ENCODE peak calls at places on chromosomes 6 and 20, in five cellular contexts. H is left ventricle myocardium inferior, W is neural progenitor cell, X is neuronal stem cell, M is hepatocyte. F is an unnamed sample.

GRCh38 chr6:143183735-143184134 is 123.0 kb downstream of the AIG1 start:
- DNase-seq in X (no peak), W (no peak), M (no peak), H (no peak), F (no peak)

GRCh38 chr6:167838207-167838748 is 11.6 kb downstream of the AFDN start:
- DNase-seq in M (no peak), H (no peak), W (no peak), X (no peak), F (no peak)

GRCh38 chr6:125173341-125173740 is 19.8 kb downstream of the TPD52L1 start:
- DNase-seq in H (no peak), W (no peak), X (no peak), M (no peak), F (no peak)

GRCh38 chr6:83985308-83985713 is 48.3 kb upstream of the MRAP2 start:
- DNase-seq in H (no peak), W (no peak), X (no peak), M (no peak), F (no peak)

GRCh38 chr6:93447874-93448273 is 28.5 kb upstream of the EPHA7 start:
- DNase-seq in H (no peak), X (no peak), W (no peak), M (no peak), F (no peak)

GRCh38 chr20:47204008-47204745 is 152.3 kb downstream of the ZMYND8 start:
- DNase-seq in M (no peak), H (no peak), W (no peak), X (no peak), F (no peak)

GRCh38 chr20:62675156-62675871 is 33.0 kb downstream of the SLCO4A1 start:
- DNase-seq in M (no peak), X (no peak), H (no peak), W (no peak), F (no peak)

GRCh38 chr6:24991748-24992467 is 56.1 kb upstream of the RIPOR2 start:
- DNase-seq in X (peak; percentile 47), H (no peak), W (peak; percentile 80), M (peak; percentile 70), F (peak; percentile 63)

GRCh38 chr6:159107451-159108260 is 61.5 kb upstream of the FNDC1 start:
- DNase-seq in H (no peak), W (no peak), X (no peak), M (no peak), F (no peak)

GRCh38 chr6:80689700-80690099 is 583.2 kb downstream of the BCKDHB start:
- DNase-seq in M (no peak), H (no peak), X (no peak), W (no peak), F (no peak)
- H3K27ac ChIP-seq in M (no peak overlapping the region), H (no peak overlapping the region), X (no peak overlapping the region), W (no peak overlapping the region), F (no peak overlapping the region)

DNA sequence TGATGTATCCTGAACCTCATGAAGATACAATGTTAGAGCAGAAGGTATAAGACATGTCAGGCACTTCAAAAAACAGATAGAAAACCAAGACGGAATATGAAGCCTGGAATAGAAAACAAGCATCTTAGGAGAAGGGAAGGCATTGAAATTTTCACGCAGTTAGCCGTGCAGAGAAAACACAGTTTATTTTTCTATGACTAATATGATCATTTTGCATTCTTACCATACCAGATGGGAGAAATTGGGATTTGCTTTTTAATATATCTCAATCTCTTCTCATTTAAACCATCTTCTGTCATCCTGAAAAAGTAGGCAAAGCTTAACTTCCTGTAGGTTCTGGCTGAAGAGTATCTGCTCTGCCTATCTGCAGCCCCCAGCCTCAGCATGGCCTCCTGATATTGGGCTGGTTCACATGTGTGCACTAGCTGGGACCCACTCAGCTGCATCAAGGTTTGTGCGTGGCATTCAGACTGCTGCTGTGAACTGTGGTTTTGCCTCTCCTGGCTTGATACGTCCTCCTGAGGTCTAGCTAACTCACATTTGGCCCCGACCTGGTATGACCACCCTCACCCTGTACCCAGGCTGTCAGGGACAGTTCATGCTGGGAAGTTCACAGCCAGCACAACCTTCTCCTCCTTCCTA is 392.5 kb upstream of the SASH1 start:
- DNase-seq in H (no peak), W (no peak), X (no peak), M (no peak), F (no peak)
- H3K27ac ChIP-seq in H (no peak overlapping the region), W (no peak overlapping the region), X (no peak overlapping the region), M (no peak overlapping the region), F (no peak overlapping the region)

DNA sequence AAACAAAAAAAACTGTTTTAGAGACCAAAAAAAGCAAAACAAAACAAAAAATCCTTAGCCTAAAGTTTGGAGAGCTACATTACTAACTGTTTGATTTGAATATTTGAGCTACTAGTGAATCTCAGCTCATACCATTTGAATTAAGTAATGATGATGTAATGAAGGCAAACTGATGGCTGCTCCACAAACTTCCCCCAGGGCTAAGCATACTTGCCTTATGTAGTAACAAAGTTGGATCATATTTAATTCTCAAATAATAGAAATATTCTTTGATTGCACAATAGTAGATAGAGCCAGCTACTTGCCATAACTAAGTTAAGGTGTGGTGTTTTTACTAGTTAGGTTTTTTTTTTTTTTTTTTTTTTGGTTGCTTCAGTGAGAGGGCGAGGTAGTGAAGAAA is 2.8 kb downstream of the RAB32 start:
- DNase-seq in H (no peak), X (no peak), M (peak; percentile 44), W (no peak), F (no peak)
- H3K27ac ChIP-seq in H (peak overlapping the region; percentile 97), X (no peak overlapping the region), M (peak overlapping the region; percentile 98), W (no peak overlapping the region), F (no peak overlapping the region)

GRCh38 chr6:4647414-4648365 is 128.5 kb upstream of the CDYL start:
- DNase-seq in X (peak; percentile 67), W (peak; percentile 80), H (peak; percentile 77), M (peak; percentile 86), F (peak; percentile 88)
- H3K27ac ChIP-seq in X (no peak overlapping the region), W (no peak overlapping the region), H (peak overlapping the region; percentile 42), M (peak overlapping the region; percentile 51), F (no peak overlapping the region)

DNA sequence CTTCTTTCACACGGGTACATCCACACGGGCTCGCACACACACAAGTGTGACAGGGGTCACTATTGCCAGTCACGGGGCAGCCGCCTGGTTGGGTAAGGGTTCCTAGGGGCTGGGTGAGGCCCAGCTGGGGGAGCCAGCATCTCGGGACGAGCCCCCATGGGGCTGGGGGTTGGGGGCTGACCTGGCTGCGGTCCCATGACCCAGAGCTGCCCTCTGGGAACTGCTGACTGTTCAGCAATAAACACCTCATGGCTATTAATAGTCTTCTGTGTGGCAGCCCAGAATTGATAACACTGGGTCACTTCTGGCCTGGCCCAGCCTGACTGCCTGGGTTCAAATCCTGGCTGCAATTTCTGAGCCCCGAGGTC is 23.8 kb downstream of the VEGFA start:
- DNase-seq in H (no peak), X (no peak), W (no peak), M (no peak), F (no peak)
- H3K27ac ChIP-seq in H (peak overlapping the region; percentile 80), X (no peak overlapping the region), W (no peak overlapping the region), M (no peak overlapping the region), F (no peak overlapping the region)

DNA sequence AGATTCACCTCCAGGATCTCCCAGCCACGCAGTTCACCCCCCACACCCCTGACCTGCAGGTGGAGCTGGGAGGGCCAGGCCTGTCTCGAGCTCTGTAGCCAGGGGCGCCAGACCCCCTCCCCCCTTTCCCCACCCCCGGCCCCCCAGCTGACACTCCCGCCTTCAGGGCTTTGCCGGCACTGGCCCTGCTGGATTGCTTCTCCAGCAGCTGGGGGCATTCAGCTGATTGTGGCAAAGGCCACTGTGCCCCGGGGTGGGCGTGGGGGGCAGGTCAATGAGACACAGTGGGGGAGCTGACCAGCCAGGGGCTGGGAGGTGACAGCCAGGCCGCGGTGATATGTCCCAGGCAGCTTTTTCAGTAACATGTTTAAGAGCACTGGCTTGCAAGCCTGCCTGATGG is 22.2 kb downstream of the ZBP1 start:
- DNase-seq in W (peak; percentile 31), H (no peak), M (no peak), X (no peak), F (no peak)
- H3K27ac ChIP-seq in W (no peak overlapping the region), H (no peak overlapping the region), M (no peak overlapping the region), X (no peak overlapping the region), F (no peak overlapping the region)